ENCODE peak calls at places on chromosomes 6 and 20, in ten cellular contexts. N, Q, D, F, O, M, L, X, W and I are unnamed samples.

GRCh38 chr20:39294137-39294725 is 332.1 kb downstream of the DHX35 start:
- DNase-seq in Q (no peak), N (no peak), X (no peak), L (no peak), M (no peak), O (no peak), W (no peak), F (no peak), D (no peak), I (no peak)

GRCh38 chr6:162177733-162178132 is 549.8 kb downstream of the PRKN start:
- DNase-seq in Q (no peak), O (peak; percentile 11), M (no peak), D (no peak), X (no peak), N (no peak), F (peak; percentile 10), W (no peak), L (no peak), I (no peak)

GRCh38 chr20:52852695-52853094 is 119.5 kb upstream of the TSHZ2 start:
- DNase-seq in M (no peak), D (no peak), W (no peak), N (no peak), X (no peak), F (no peak), O (no peak), Q (no peak), L (no peak), I (no peak)

GRCh38 chr6:73451166-73452106 is 661 bp downstream of the CGAS start:
- DNase-seq in D (peak; percentile 55), L (peak; percentile 59), M (peak; percentile 39), O (peak; percentile 9), Q (no peak), N (peak; percentile 60), X (peak; percentile 68), F (peak; percentile 54), W (no peak), I (no peak)

GRCh38 chr20:41359541-41360011 is 7.0 kb downstream of the EMILIN3 start:
- DNase-seq in O (no peak), D (no peak), X (no peak), Q (no peak), N (no peak), M (no peak), L (peak; percentile 63), W (no peak), F (no peak), I (no peak)

GRCh38 chr20:4297141-4297826 is 281.9 kb upstream of the RNF24 start:
- DNase-seq in M (no peak), F (no peak), L (no peak), O (no peak), N (no peak), D (no peak), W (no peak), X (no peak), Q (peak; percentile 46), I (no peak)

GRCh38 chr6:113439861-113440260 is 417.3 kb upstream of the MARCKS start:
- DNase-seq in M (no peak), W (no peak), L (no peak), X (no peak), D (no peak), O (no peak), N (no peak), Q (no peak), F (no peak), I (no peak)

GRCh38 chr6:145836170-145836569 is 21.6 kb upstream of the FBXO30 start:
- DNase-seq in N (no peak), O (no peak), W (no peak), D (no peak), L (no peak), M (no peak), F (peak; percentile 79), Q (no peak), X (no peak), I (no peak)

GRCh38 chr20:10076126-10077080 is 41.6 kb downstream of the ANKEF1 start:
- DNase-seq in N (no peak), F (peak; percentile 64), D (no peak), Q (no peak), M (no peak), W (no peak), X (no peak), O (no peak), L (no peak), I (no peak)

GRCh38 chr20:62832951-62833391 is 16.1 kb downstream of the COL9A3 start:
- DNase-seq in D (peak; percentile 81), F (no peak), O (no peak), N (no peak), L (no peak), X (no peak), Q (no peak), W (no peak), M (no peak), I (no peak)

GRCh38 chr20:47724398-47724797 is 60.9 kb downstream of the SULF2 start:
- DNase-seq in O (no peak), F (no peak), L (no peak), Q (no peak), M (no peak), X (no peak), D (no peak), W (no peak), N (no peak), I (no peak)

GRCh38 chr20:47726632-47727031 is 58.6 kb downstream of the SULF2 start:
- DNase-seq in M (no peak), X (no peak), D (no peak), L (no peak), F (no peak), O (no peak), N (no peak), W (no peak), Q (no peak), I (no peak)

GRCh38 chr20:47727170-47727880 is 58.0 kb downstream of the SULF2 start:
- DNase-seq in O (no peak), M (no peak), Q (no peak), L (peak; percentile 64), D (peak; percentile 62), W (no peak), F (no peak), X (peak; percentile 85), N (peak; percentile 82), I (no peak)

GRCh38 chr20:47724910-47725247 is 60.4 kb downstream of the SULF2 start:
- DNase-seq in M (no peak), D (no peak), L (no peak), X (no peak), F (no peak), Q (no peak), N (no peak), W (no peak), O (no peak), I (no peak)

DNA sequence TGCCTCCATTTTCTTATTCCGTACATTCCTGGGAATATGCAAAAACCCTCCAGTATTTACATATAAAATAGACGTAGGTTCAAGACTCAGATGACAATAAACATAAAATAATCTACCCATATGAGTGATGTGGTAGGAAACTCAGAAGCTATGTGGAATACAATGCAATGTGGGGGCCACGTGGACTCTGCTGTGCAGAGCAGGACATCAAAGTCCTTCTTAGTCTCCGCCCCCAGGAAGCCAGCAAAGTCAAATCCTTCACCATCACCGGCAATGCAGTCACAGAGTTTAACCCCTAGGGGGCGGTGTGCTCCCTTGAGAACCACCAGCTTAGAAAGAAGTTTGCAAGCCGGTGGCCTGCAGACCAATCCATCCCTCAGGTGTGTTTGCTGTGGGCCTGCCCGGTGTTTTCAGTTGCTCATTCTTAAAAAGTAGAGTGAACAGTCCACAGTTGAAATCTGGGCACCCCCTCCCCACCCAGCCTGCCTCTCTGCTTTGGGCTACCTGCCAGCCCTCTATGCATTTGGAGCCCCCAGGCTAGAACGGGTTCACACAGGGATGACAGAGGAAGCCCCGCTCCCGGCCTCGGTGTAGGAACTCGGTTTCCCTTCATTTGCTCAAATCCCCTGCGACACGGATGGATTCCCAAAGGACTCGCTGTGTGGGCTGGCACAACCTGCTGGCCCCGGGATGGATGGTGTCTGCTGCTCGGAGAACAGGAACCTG is 59.9 kb downstream of the SULF2 start:
- DNase-seq in O (peak; percentile 75), D (peak; percentile 61), M (peak; percentile 80), Q (peak; percentile 41), N (peak; percentile 87), X (peak; percentile 76), L (peak; percentile 71), W (peak; percentile 81), F (peak; percentile 86), I (no peak)
- TF ChIP-seq CTCF in O (peak; percentile 86), D (peak; percentile 94), M (peak; percentile 95), Q (peak; percentile 91), N (peak; percentile 82), X (peak; percentile 87), L (peak; percentile 56), W (peak; percentile 94), F (peak; percentile 94), I (peak; percentile 85)

DNA sequence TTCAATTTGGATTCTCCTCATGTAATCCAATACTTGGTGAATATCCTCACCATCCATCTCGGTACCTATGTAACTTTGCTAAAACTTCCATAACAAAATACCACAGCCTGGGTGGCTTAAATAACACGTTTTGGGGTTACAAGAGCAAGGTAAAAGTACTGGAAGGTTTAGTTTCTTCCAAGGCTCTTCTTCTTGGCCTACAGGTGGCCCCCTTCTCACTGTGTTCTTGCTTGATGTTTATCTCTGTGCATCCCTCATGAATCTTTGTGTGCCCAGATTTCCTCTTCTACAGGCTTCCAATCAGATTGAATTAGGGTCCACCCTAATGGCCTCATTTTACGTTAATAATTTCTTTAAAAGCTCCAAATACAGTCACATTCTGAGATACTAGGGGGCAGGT is 163.3 kb upstream of the HCRTR2 start:
- DNase-seq in O (no peak), M (no peak), L (no peak), W (no peak), D (no peak), Q (no peak), F (no peak), X (no peak), N (no peak), I (no peak)
- TF ChIP-seq CTCF in O (no peak), M (no peak), L (no peak), W (no peak), D (no peak), Q (no peak), F (no peak), X (no peak), N (no peak), I (no peak)

GRCh38 chr6:170265655-170266054 is 25.2 kb downstream of the DLL1 start:
- DNase-seq in F (no peak), X (peak; percentile 73), M (no peak), N (no peak), Q (no peak), W (no peak), L (peak; percentile 90), O (no peak), D (peak; percentile 90), I (no peak)
- TF ChIP-seq CTCF in F (no peak), X (no peak), M (no peak), N (no peak), Q (no peak), W (no peak), L (peak; percentile 14), O (no peak), D (peak; percentile 21), I (no peak)

DNA sequence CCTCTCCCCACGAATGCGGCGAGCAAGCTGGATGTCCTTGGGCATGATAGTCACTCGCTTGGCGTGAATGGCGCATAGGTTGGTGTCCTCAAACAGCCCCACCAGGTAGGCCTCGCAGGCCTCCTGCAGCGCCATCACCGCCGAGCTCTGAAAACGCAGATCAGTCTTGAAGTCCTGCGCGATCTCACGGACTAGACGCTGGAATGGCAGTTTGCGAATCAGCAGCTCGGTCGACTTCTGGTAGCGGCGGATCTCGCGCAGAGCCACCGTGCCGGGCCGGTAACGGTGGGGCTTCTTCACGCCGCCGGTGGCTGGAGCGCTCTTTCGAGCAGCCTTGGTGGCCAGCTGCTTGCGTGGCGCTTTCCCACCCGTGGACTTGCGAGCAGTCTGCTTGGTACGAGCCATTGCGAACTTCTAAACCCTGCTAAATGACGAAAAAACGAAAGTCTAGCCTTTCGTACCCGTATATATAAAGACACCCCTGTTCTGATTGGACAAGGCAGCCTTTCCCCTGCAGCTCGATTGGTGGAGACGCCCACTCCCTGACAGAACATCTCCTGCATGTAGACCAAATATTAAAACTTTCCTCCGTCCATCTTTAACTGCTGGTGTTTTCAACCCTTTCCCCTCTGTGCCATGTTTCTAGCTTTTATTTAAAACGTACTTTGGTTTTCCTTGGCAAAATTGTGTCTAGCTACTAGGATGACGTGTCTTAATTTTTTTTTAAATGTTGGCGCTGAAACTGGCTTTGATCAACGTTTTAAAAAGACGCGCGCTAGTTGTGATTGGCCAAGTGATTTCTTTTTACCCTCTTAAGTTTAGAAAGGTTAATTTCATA is 109.8 kb downstream of the HFE start:
- DNase-seq in M (peak; percentile 73), W (peak; percentile 91), Q (peak; percentile 83), O (peak; percentile 85), N (peak; percentile 87), X (peak; percentile 77), L (peak; percentile 66), F (peak; percentile 94), D (peak; percentile 67), I (no peak)
- TF ChIP-seq CTCF in M (no peak), W (no peak), Q (peak; percentile 13), O (no peak), N (peak; percentile 11), X (no peak), L (no peak), F (no peak), D (no peak), I (peak; percentile 4)